ENCODE peak calls at places on chromosome 5, in six cellular contexts. T, V, Y, D, A and H are unnamed samples.

GRCh38 chr5:133683646-133684290 is 71.4 kb upstream of the FSTL4 start:
- DNase-seq in T (no peak), Y (no peak), V (no peak), D (no peak), A (no peak), H (no peak)

GRCh38 chr5:148984333-148984732 is 78.5 kb downstream of the SH3TC2 start:
- DNase-seq in D (peak; percentile 100), V (no peak), T (peak; percentile 60), A (no peak), Y (no peak), H (peak; percentile 53)

GRCh38 chr5:88661870-88662207 is 221.1 kb downstream of the MEF2C start:
- DNase-seq in Y (no peak), D (no peak), A (no peak), T (no peak), V (no peak), H (no peak)

GRCh38 chr5:61409568-61409967 is 77.5 kb downstream of the ZSWIM6 start:
- DNase-seq in V (no peak), Y (no peak), D (peak; percentile 87), A (no peak), T (no peak), H (peak; percentile 92)

GRCh38 chr5:154607746-154608145 is 129.7 kb upstream of the HAND1 start:
- DNase-seq in V (no peak), A (no peak), Y (no peak), D (no peak), T (no peak), H (no peak)

GRCh38 chr5:119470851-119471451 is 18.7 kb downstream of the HSD17B4 start:
- DNase-seq in Y (no peak), D (peak; percentile 57), T (peak; percentile 56), V (no peak), A (no peak), H (peak; percentile 69)

GRCh38 chr5:124263680-124264491 is 482.6 kb downstream of the ZNF608 start:
- DNase-seq in V (no peak), A (no peak), D (peak; percentile 36), T (peak; percentile 43), Y (no peak), H (peak; percentile 22)

GRCh38 chr5:95668728-95669127 is 14.1 kb downstream of the SPATA9 start:
- DNase-seq in V (no peak), Y (no peak), D (no peak), T (no peak), A (no peak), H (peak; percentile 20)

GRCh38 chr5:72925336-72926010 is 30.4 kb upstream of the FCHO2 start:
- DNase-seq in V (no peak), D (no peak), A (no peak), Y (no peak), T (no peak), H (no peak)

GRCh38 chr5:96572864-96573512 is 89.2 kb upstream of the CAST start:
- DNase-seq in A (no peak), V (no peak), D (peak; percentile 93), T (no peak), Y (no peak), H (peak; percentile 96)

GRCh38 chr5:58412081-58412480 is 47.8 kb downstream of the PLK2 start:
- DNase-seq in A (no peak), Y (no peak), D (no peak), T (no peak), V (no peak), H (no peak)

GRCh38 chr5:147303976-147304375 is 69.2 kb downstream of the STK32A start:
- DNase-seq in T (no peak), A (no peak), D (peak; percentile 88), Y (peak; percentile 69), V (no peak), H (peak; percentile 80)

GRCh38 chr5:42547146-42547545 is 123.9 kb downstream of the GHR start:
- DNase-seq in Y (no peak), T (no peak), V (no peak), A (no peak), D (peak; percentile 92), H (peak; percentile 81)

GRCh38 chr5:54310433-54311177 is at the start of gene ARL15:
- DNase-seq in D (peak; percentile 89), T (peak; percentile 98), Y (peak; percentile 99), A (peak; percentile 99), V (peak; percentile 99), H (peak; percentile 98)

GRCh38 chr5:108382784-108383358 is 973 bp upstream of the FBXL17 start:
- DNase-seq in T (peak; percentile 20), A (peak; percentile 7), V (no peak), D (no peak), Y (no peak), H (no peak)

GRCh38 chr5:163596536-163596935 is 91.1 kb downstream of the MAT2B start:
- DNase-seq in Y (no peak), A (no peak), T (no peak), V (no peak), D (no peak), H (no peak)

GRCh38 chr5:34529581-34530331 is 126.4 kb upstream of the RAI14 start:
- DNase-seq in A (no peak), D (no peak), Y (no peak), T (no peak), V (no peak), H (no peak)

GRCh38 chr5:15191012-15191411 is 309.0 kb upstream of the FBXL7 start:
- DNase-seq in Y (no peak), D (no peak), A (no peak), V (no peak), T (no peak), H (peak; percentile 39)

GRCh38 chr5:160466889-160467554 is 45.4 kb downstream of the PTTG1 start:
- DNase-seq in A (no peak), Y (no peak), V (no peak), D (peak; percentile 25), T (no peak), H (peak; percentile 63)

GRCh38 chr5:160467555-160468418 is 46.1 kb downstream of the PTTG1 start:
- DNase-seq in A (peak; percentile 46), T (peak; percentile 71), Y (peak; percentile 78), V (peak; percentile 74), D (peak; percentile 81), H (peak; percentile 84)

GRCh38 chr5:160464466-160464797 is 42.8 kb downstream of the PTTG1 start:
- DNase-seq in D (no peak), A (no peak), T (no peak), V (no peak), Y (no peak), H (no peak)

GRCh38 chr5:160463775-160464465 is 42.3 kb downstream of the PTTG1 start:
- DNase-seq in D (peak; percentile 91), A (no peak), T (no peak), Y (no peak), V (no peak), H (peak; percentile 83)

DNA sequence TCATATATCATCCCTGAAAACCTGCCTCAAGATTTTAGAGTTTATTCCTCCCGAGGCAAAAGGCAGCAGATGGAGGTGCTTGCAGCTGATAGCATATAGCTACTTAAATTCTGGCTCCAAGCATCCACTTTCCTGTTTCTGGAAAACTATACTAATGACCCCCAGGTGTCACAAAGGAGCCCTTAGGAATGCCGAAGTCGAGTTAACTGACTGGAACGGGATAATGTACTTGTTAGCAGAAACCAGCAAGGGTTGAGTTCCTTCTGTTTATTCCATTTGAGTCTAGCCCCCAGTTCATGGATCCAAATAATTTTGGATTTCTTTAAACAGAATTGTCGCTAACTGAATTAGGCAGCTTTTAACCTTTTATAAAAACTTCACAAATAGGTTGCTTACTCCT is 44.5 kb downstream of the PTTG1 start:
- DNase-seq in A (no peak), T (no peak), V (no peak), Y (no peak), D (no peak), H (no peak)
- H3K4me3 ChIP-seq in A (no peak overlapping the region), T (no peak overlapping the region), V (no peak overlapping the region), Y (no peak overlapping the region), D (no peak overlapping the region), H (no peak overlapping the region)

DNA sequence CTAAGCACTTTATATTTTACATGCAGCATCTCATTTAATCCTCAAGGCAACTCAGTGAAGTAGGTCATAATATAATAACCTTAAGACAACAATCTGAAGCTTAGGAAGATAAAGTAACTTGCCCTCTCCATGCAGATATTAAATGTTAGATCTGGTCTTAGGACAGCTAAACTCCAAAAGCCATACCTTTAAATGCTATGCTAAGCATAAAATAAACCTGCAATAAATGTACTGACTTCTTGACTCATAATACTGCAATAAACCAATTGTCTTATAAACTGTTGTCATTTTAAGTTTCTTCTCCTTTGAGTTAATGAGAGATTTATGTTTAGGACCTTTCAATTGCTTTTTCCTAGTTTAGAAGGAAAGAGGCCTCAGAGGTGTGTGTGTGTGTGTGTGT is 102.2 kb upstream of the MIER3 start:
- DNase-seq in A (no peak), T (no peak), Y (no peak), D (no peak), V (no peak), H (no peak)
- TF ChIP-seq CTCF in A (no peak), T (no peak), Y (no peak), D (no peak), V (no peak), H (no peak)

GRCh38 chr5:142547445-142548374 is 138.2 kb downstream of the FGF1 start:
- DNase-seq in Y (no peak), D (no peak), A (no peak), V (no peak), T (no peak), H (no peak)
- H3K4me3 ChIP-seq in Y (no peak overlapping the region), D (no peak overlapping the region), A (no peak overlapping the region), V (no peak overlapping the region), T (no peak overlapping the region), H (no peak overlapping the region)

GRCh38 chr5:176856746-176857145 is 42.4 kb downstream of the HK3 start:
- DNase-seq in V (no peak), A (no peak), T (no peak), D (no peak), Y (no peak), H (no peak)
- TF ChIP-seq CTCF in V (no peak), A (no peak), T (no peak), D (no peak), Y (no peak), H (no peak)